ENCODE peak calls at places on chromosomes 12 and 14, in five cellular contexts. X, D, O, G and M are unnamed samples.

GRCh38 chr12:105920161-105920684 is 218.5 kb downstream of the NUAK1 start:
- DNase-seq in X (no peak), D (no peak), O (no peak), G (no peak), M (no peak)

GRCh38 chr12:5864913-5865312 is 80.1 kb downstream of the ANO2 start:
- DNase-seq in X (no peak), D (no peak), O (no peak), G (no peak), M (no peak)

GRCh38 chr12:126636798-126637197 is 1571.6 kb downstream of the AACS start:
- DNase-seq in X (no peak), D (no peak), O (no peak), G (no peak), M (no peak)

GRCh38 chr12:126974779-126975178 is 1292.2 kb upstream of the TMEM132C start:
- DNase-seq in X (no peak), D (no peak), O (peak), G (no peak), M (no peak)

GRCh38 chr12:93857917-93858513 is 180.8 kb downstream of the CRADD start:
- DNase-seq in X (no peak), D (no peak), O (no peak), G (no peak), M (no peak)

GRCh38 chr12:121260091-121260490 is 36.4 kb downstream of the CAMKK2 start:
- DNase-seq in X (peak), D (no peak), O (no peak), G (no peak), M (no peak)

GRCh38 chr12:2458113-2458414 is 336.7 kb upstream of the FKBP4 start:
- DNase-seq in X (no peak), D (no peak), O (no peak), G (no peak), M (no peak)

GRCh38 chr14:29163109-29163508 is 396.5 kb downstream of the FOXG1 start:
- DNase-seq in X (no peak), D (no peak), O (no peak), G (no peak), M (no peak)

GRCh38 chr14:30283822-30284446 is 275.0 kb upstream of the G2E3 start:
- DNase-seq in X (no peak), D (no peak), O (peak), G (peak), M (no peak)

GRCh38 chr12:53695148-53696138 is 19.6 kb upstream of the ATP5MC2 start:
- DNase-seq in X (peak), D (peak), O (peak), G (no peak), M (no peak)

GRCh38 chr12:47722926-47723631 is 2.2 kb downstream of the ENDOU start:
- DNase-seq in X (no peak), D (no peak), O (peak), G (no peak), M (no peak)

GRCh38 chr12:79618848-79619404 is 71.8 kb downstream of the PAWR start:
- DNase-seq in X (no peak), D (no peak), O (no peak), G (no peak), M (no peak)

GRCh38 chr12:108455706-108456105 is 59.4 kb upstream of the FICD start:
- DNase-seq in X (no peak), D (no peak), O (no peak), G (no peak), M (no peak)

GRCh38 chr12:74538491-74539258 is 1.0 kb downstream of the ATXN7L3B start:
- DNase-seq in X (no peak), D (no peak), O (no peak), G (no peak), M (no peak)

GRCh38 chr14:20356422-20356821 is 13.0 kb downstream of the PARP2 start:
- DNase-seq in X (no peak), D (no peak), O (no peak), G (no peak), M (no peak)

GRCh38 chr14:24411468-24412454 is 13.0 kb downstream of the NYNRIN start:
- DNase-seq in X (no peak), D (no peak), O (peak), G (peak), M (no peak)

GRCh38 chr14:23709923-23710322 is 73.8 kb downstream of the DHRS2 start:
- DNase-seq in X (no peak), D (no peak), O (no peak), G (no peak), M (no peak)

GRCh38 chr14:96205059-96205993 is 687 bp downstream of the BDKRB2 start:
- DNase-seq in X (peak), D (no peak), O (peak), G (no peak), M (no peak)

GRCh38 chr14:52950410-52950897 is 396 bp downstream of the FERMT2 start:
- DNase-seq in X (peak), D (peak), O (peak), G (peak), M (no peak)

GRCh38 chr14:90281766-90282165 is 25.4 kb downstream of the PSMC1 start:
- DNase-seq in X (no peak), D (no peak), O (no peak), G (no peak), M (no peak)

GRCh38 chr12:69130064-69130463 is 109.3 kb upstream of the CPSF6 start:
- DNase-seq in X (no peak), D (no peak), O (no peak), G (no peak), M (no peak)

GRCh38 chr14:99757331-99758070 is 35.7 kb upstream of the EML1 start:
- DNase-seq in X (peak), D (peak), O (no peak), G (peak), M (peak)

GRCh38 chr12:80032967-80033366 is 66.4 kb upstream of the OTOGL start:
- DNase-seq in X (no peak), D (no peak), O (no peak), G (no peak), M (no peak)

GRCh38 chr14:59281613-59282012 is 93.1 kb downstream of the DAAM1 start:
- DNase-seq in X (no peak), D (no peak), O (no peak), G (no peak), M (no peak)

GRCh38 chr12:82880442-82880901 is 193.8 kb downstream of the TMTC2 start:
- DNase-seq in X (no peak), D (no peak), O (no peak), G (no peak), M (no peak)

GRCh38 chr14:57871487-57872080 is 5.7 kb upstream of the SLC35F4 start:
- DNase-seq in X (no peak), D (no peak), O (peak), G (peak), M (no peak)

GRCh38 chr12:95548539-95549391 is 2.5 kb downstream of the USP44 start:
- DNase-seq in X (peak), D (peak), O (peak), G (peak), M (no peak)

GRCh38 chr12:110694330-110694891 is 5.5 kb upstream of the HVCN1 start:
- DNase-seq in X (no peak), D (no peak), O (no peak), G (no peak), M (no peak)

GRCh38 chr14:103618999-103619398 is 10.0 kb upstream of the KLC1 start:
- DNase-seq in X (no peak), D (no peak), O (no peak), G (no peak), M (no peak)

GRCh38 chr14:92323031-92323915 is at the start of gene SLC24A4:
- DNase-seq in X (no peak), D (no peak), O (peak), G (no peak), M (no peak)

GRCh38 chr14:59427653-59428578 is 37.3 kb downstream of the GPR135 start:
- DNase-seq in X (peak), D (no peak), O (no peak), G (no peak), M (no peak)

GRCh38 chr12:12334710-12335040 is 15.4 kb downstream of the MANSC1 start:
- DNase-seq in X (no peak), D (no peak), O (no peak), G (no peak), M (no peak)

GRCh38 chr12:38316391-38317129 is at the start of gene ALG10B:
- DNase-seq in X (peak), D (peak), O (peak), G (peak), M (peak)

GRCh38 chr12:128817115-128818015 is 6.4 kb downstream of the SLC15A4 start:
- DNase-seq in X (no peak), D (no peak), O (no peak), G (no peak), M (no peak)

GRCh38 chr12:68236421-68237059 is 10.9 kb upstream of the IL26 start:
- DNase-seq in X (no peak), D (no peak), O (no peak), G (no peak), M (no peak)

GRCh38 chr12:26777236-26777635 is 55.8 kb downstream of the ITPR2 start:
- DNase-seq in X (no peak), D (no peak), O (no peak), G (no peak), M (no peak)